ENCODE peak calls at places on chromosomes 5 and 9, in ten cellular contexts. One of them, this sample, is unnamed. For H3K9me3, the result is how much of the 10 kb centered on the place peaks cover.

GRCh38 chr9:23822331-23823169 is 3.5 kb downstream of the ELAVL2 start:
- DNase-seq in cardiac muscle cell: no peak
- DNase-seq in Peyer's patch: no peak
- DNase-seq in GM23248: no peak
- DNase-seq in aorta: no peak
- DNase-seq in lung: no peak
- DNase-seq in colonic mucosa: no peak
- DNase-seq in lower lobe of right lung: no peak
- DNase-seq in AG04450: no peak
- DNase-seq in esophagus squamous epithelium: no peak
- DNase-seq in this sample: no peak

GRCh38 chr9:99259231-99259918 is 37.3 kb downstream of the SEC61B start:
- DNase-seq in cardiac muscle cell: peak
- DNase-seq in Peyer's patch: peak
- DNase-seq in GM23248: peak
- DNase-seq in aorta: peak
- DNase-seq in lung: peak
- DNase-seq in colonic mucosa: peak
- DNase-seq in lower lobe of right lung: peak
- DNase-seq in AG04450: no peak
- DNase-seq in esophagus squamous epithelium: no peak
- DNase-seq in this sample: peak

GRCh38 chr9:4297151-4297794 is 2.6 kb downstream of the GLIS3 start:
- DNase-seq in cardiac muscle cell: peak
- DNase-seq in Peyer's patch: peak
- DNase-seq in GM23248: peak
- DNase-seq in aorta: peak
- DNase-seq in lung: peak
- DNase-seq in colonic mucosa: peak
- DNase-seq in lower lobe of right lung: peak
- DNase-seq in AG04450: no peak
- DNase-seq in esophagus squamous epithelium: peak
- DNase-seq in this sample: no peak

GRCh38 chr9:98117984-98118639 is 910 bp downstream of the TRIM14 start:
- DNase-seq in cardiac muscle cell: no peak
- DNase-seq in Peyer's patch: peak
- DNase-seq in GM23248: peak
- DNase-seq in aorta: no peak
- DNase-seq in lung: no peak
- DNase-seq in colonic mucosa: peak
- DNase-seq in lower lobe of right lung: no peak
- DNase-seq in AG04450: no peak
- DNase-seq in esophagus squamous epithelium: no peak
- DNase-seq in this sample: no peak

GRCh38 chr9:108854641-108855528 is 901 bp downstream of the ACTL7B start:
- DNase-seq in cardiac muscle cell: no peak
- DNase-seq in Peyer's patch: no peak
- DNase-seq in GM23248: no peak
- DNase-seq in aorta: no peak
- DNase-seq in lung: no peak
- DNase-seq in colonic mucosa: no peak
- DNase-seq in lower lobe of right lung: no peak
- DNase-seq in AG04450: no peak
- DNase-seq in esophagus squamous epithelium: no peak
- DNase-seq in this sample: no peak

GRCh38 chr5:160516696-160517530 is 95.3 kb downstream of the PTTG1 start:
- DNase-seq in cardiac muscle cell: peak
- DNase-seq in Peyer's patch: no peak
- DNase-seq in GM23248: no peak
- DNase-seq in aorta: no peak
- DNase-seq in lung: no peak
- DNase-seq in colonic mucosa: no peak
- DNase-seq in lower lobe of right lung: no peak
- DNase-seq in AG04450: no peak
- DNase-seq in esophagus squamous epithelium: no peak
- DNase-seq in this sample: no peak

GRCh38 chr9:73869261-73869660 is 627.9 kb upstream of the RORB start:
- DNase-seq in cardiac muscle cell: no peak
- DNase-seq in Peyer's patch: peak
- DNase-seq in GM23248: peak
- DNase-seq in aorta: peak
- DNase-seq in lung: no peak
- DNase-seq in colonic mucosa: no peak
- DNase-seq in lower lobe of right lung: no peak
- DNase-seq in AG04450: no peak
- DNase-seq in esophagus squamous epithelium: no peak
- DNase-seq in this sample: no peak

GRCh38 chr5:76953551-76954382 is 922 bp downstream of the CRHBP start:
- DNase-seq in cardiac muscle cell: peak
- DNase-seq in Peyer's patch: no peak
- DNase-seq in GM23248: peak
- DNase-seq in aorta: no peak
- DNase-seq in lung: no peak
- DNase-seq in colonic mucosa: no peak
- DNase-seq in lower lobe of right lung: no peak
- DNase-seq in AG04450: no peak
- DNase-seq in esophagus squamous epithelium: no peak
- DNase-seq in this sample: no peak

GRCh38 chr5:96680759-96681158 is 18.6 kb downstream of the CAST start:
- DNase-seq in cardiac muscle cell: no peak
- DNase-seq in Peyer's patch: no peak
- DNase-seq in GM23248: no peak
- DNase-seq in aorta: peak
- DNase-seq in lung: no peak
- DNase-seq in colonic mucosa: no peak
- DNase-seq in lower lobe of right lung: no peak
- DNase-seq in AG04450: no peak
- DNase-seq in esophagus squamous epithelium: no peak
- DNase-seq in this sample: no peak

GRCh38 chr9:137685035-137685885 is 66.5 kb downstream of the EHMT1 start:
- DNase-seq in cardiac muscle cell: no peak
- DNase-seq in Peyer's patch: no peak
- DNase-seq in GM23248: peak
- DNase-seq in aorta: no peak
- DNase-seq in lung: no peak
- DNase-seq in colonic mucosa: no peak
- DNase-seq in lower lobe of right lung: no peak
- DNase-seq in AG04450: peak
- DNase-seq in esophagus squamous epithelium: no peak
- DNase-seq in this sample: no peak

GRCh38 chr9:75903785-75904360 is 13.4 kb downstream of the PCSK5 start:
- DNase-seq in cardiac muscle cell: no peak
- DNase-seq in Peyer's patch: peak
- DNase-seq in GM23248: peak
- DNase-seq in aorta: no peak
- DNase-seq in lung: no peak
- DNase-seq in colonic mucosa: no peak
- DNase-seq in lower lobe of right lung: no peak
- DNase-seq in AG04450: no peak
- DNase-seq in esophagus squamous epithelium: no peak
- DNase-seq in this sample: no peak

GRCh38 chr9:32581512-32582143 is 8.7 kb upstream of the NDUFB6 start:
- DNase-seq in cardiac muscle cell: peak
- DNase-seq in Peyer's patch: peak
- DNase-seq in GM23248: peak
- DNase-seq in aorta: no peak
- DNase-seq in lung: no peak
- DNase-seq in colonic mucosa: peak
- DNase-seq in lower lobe of right lung: no peak
- DNase-seq in AG04450: peak
- DNase-seq in esophagus squamous epithelium: no peak
- DNase-seq in this sample: no peak

GRCh38 chr9:108664309-108665255 is 191.2 kb downstream of the ACTL7B start:
- DNase-seq in cardiac muscle cell: no peak
- DNase-seq in Peyer's patch: no peak
- DNase-seq in GM23248: peak
- DNase-seq in aorta: no peak
- DNase-seq in lung: no peak
- DNase-seq in colonic mucosa: peak
- DNase-seq in lower lobe of right lung: no peak
- DNase-seq in AG04450: no peak
- DNase-seq in esophagus squamous epithelium: no peak
- DNase-seq in this sample: no peak

DNA sequence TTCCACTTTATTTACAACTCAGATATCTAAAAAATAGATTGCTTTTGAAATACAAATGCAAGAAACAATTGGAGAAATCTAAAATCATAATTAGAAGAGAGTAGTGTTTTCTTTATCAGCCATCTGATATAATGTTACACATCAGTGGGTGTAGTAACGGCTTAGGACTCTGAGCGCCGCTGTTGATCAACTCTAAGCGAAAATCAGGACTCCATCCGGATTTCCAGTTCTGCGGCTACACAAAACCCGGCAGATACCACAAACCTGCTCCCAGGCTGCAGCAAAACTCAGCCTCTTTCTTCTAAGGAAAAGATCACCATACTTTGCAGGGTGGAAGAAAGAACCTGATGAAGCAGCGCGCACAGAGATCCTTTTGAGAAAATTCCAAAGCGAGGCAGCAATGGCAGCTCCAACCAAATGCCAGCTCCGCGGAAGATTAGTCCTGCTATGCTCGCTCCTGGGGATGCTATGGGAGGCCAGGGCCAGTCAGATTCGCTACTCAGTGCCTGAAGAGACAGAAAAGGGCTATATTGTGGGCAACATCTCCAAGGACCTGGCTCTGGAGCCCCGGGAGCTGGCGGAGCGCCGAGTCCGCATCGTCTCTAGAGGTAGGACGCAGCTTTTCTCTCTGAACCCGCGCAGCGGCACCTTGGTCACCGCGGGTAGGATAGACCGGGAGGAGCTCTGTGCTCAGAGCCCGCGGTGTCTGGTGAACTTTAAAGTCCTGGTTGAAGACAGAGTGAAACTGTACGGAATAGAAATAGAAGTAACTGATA is at the start of gene PCDHGA9:
- DNase-seq in cardiac muscle cell: no peak
- DNase-seq in Peyer's patch: no peak
- DNase-seq in GM23248: peak
- DNase-seq in aorta: no peak
- DNase-seq in lung: no peak
- DNase-seq in colonic mucosa: no peak
- DNase-seq in lower lobe of right lung: no peak
- DNase-seq in AG04450: no peak
- DNase-seq in esophagus squamous epithelium: no peak
- DNase-seq in this sample: no peak
- H3K9me3 ChIP-seq in cardiac muscle cell: under half
- H3K9me3 ChIP-seq in Peyer's patch: half or more
- H3K9me3 ChIP-seq in GM23248: under half
- H3K9me3 ChIP-seq in aorta: under half
- H3K9me3 ChIP-seq in lung: under half
- H3K9me3 ChIP-seq in colonic mucosa: under half
- H3K9me3 ChIP-seq in lower lobe of right lung: under half
- H3K9me3 ChIP-seq in AG04450: half or more
- H3K9me3 ChIP-seq in esophagus squamous epithelium: half or more
- H3K9me3 ChIP-seq in this sample: under half

GRCh38 chr5:4896328-4896727 is 243.8 kb upstream of the ADAMTS16 start:
- DNase-seq in cardiac muscle cell: no peak
- DNase-seq in Peyer's patch: no peak
- DNase-seq in GM23248: no peak
- DNase-seq in aorta: no peak
- DNase-seq in lung: no peak
- DNase-seq in colonic mucosa: no peak
- DNase-seq in lower lobe of right lung: no peak
- DNase-seq in AG04450: no peak
- DNase-seq in esophagus squamous epithelium: no peak
- DNase-seq in this sample: no peak

GRCh38 chr5:4893063-4893744 is 246.9 kb upstream of the ADAMTS16 start:
- DNase-seq in cardiac muscle cell: no peak
- DNase-seq in Peyer's patch: no peak
- DNase-seq in GM23248: no peak
- DNase-seq in aorta: no peak
- DNase-seq in lung: no peak
- DNase-seq in colonic mucosa: no peak
- DNase-seq in lower lobe of right lung: no peak
- DNase-seq in AG04450: no peak
- DNase-seq in esophagus squamous epithelium: no peak
- DNase-seq in this sample: no peak
- H3K9me3 ChIP-seq in cardiac muscle cell: under half
- H3K9me3 ChIP-seq in Peyer's patch: under half
- H3K9me3 ChIP-seq in GM23248: under half
- H3K9me3 ChIP-seq in aorta: under half
- H3K9me3 ChIP-seq in lung: under half
- H3K9me3 ChIP-seq in colonic mucosa: under half
- H3K9me3 ChIP-seq in lower lobe of right lung: under half
- H3K9me3 ChIP-seq in AG04450: under half
- H3K9me3 ChIP-seq in esophagus squamous epithelium: under half
- H3K9me3 ChIP-seq in this sample: under half

DNA sequence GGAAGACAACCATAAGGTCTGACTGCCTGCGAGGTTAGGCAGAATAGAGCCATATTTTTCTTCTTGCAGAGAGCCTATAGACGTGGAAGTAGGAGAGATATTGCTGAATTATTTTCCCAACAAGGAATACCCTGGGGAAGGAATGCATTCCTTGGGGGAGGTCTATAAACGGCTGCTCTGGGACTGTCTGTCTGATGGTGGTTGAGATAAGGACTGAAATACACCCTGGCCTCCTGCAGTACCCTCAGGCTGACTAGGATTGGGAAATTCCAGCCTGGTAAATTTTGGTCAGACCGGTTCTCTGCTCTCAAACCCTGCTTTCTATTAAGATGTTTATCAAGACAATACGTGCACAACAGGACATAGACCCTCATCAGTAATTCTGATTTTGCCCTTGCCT is 617.5 kb upstream of the GRIN3A start:
- DNase-seq in cardiac muscle cell: no peak
- DNase-seq in Peyer's patch: no peak
- DNase-seq in GM23248: no peak
- DNase-seq in aorta: no peak
- DNase-seq in lung: no peak
- DNase-seq in colonic mucosa: no peak
- DNase-seq in lower lobe of right lung: no peak
- DNase-seq in AG04450: no peak
- DNase-seq in esophagus squamous epithelium: no peak
- DNase-seq in this sample: no peak
- H3K9me3 ChIP-seq in cardiac muscle cell: under half
- H3K9me3 ChIP-seq in Peyer's patch: under half
- H3K9me3 ChIP-seq in GM23248: under half
- H3K9me3 ChIP-seq in aorta: under half
- H3K9me3 ChIP-seq in lung: under half
- H3K9me3 ChIP-seq in colonic mucosa: under half
- H3K9me3 ChIP-seq in lower lobe of right lung: under half
- H3K9me3 ChIP-seq in AG04450: under half
- H3K9me3 ChIP-seq in esophagus squamous epithelium: under half
- H3K9me3 ChIP-seq in this sample: under half

DNA sequence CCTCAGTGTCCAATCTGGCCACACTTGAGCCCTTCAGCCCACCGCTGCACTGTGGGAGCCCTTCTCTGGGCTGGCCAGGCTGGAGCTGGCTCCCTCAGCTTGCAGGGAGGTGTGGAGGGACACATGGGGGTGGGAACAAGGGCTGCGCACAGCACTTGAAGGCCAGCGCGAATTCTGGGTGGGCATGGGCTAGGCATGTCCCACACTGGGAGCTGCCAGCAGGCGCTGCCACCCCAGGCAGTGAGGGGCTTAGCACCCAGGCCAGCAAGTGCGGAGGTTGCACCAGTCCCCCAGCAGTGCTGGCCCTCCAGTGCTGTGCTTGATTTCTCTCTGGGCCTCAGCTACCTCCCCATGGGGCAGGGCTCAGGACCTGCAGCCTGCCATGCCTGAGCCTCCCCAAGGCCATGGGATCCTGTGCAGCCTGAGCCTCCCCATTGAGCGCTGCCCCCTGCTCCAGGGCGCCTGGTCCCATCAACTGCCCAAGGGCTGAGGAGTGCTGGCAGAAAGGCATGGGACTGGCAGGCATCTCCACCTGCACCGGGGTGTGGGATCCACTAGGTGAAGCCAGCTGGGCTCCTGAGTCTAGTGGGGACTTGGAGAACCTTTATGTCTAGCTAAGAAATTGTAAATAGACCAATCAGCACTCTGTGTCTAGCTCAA is 148.2 kb downstream of the EMB start:
- DNase-seq in cardiac muscle cell: no peak
- DNase-seq in Peyer's patch: no peak
- DNase-seq in GM23248: no peak
- DNase-seq in aorta: peak
- DNase-seq in lung: no peak
- DNase-seq in colonic mucosa: no peak
- DNase-seq in lower lobe of right lung: no peak
- DNase-seq in AG04450: no peak
- DNase-seq in esophagus squamous epithelium: no peak
- DNase-seq in this sample: no peak
- H3K9me3 ChIP-seq in cardiac muscle cell: under half
- H3K9me3 ChIP-seq in Peyer's patch: under half
- H3K9me3 ChIP-seq in GM23248: under half
- H3K9me3 ChIP-seq in aorta: under half
- H3K9me3 ChIP-seq in lung: under half
- H3K9me3 ChIP-seq in colonic mucosa: under half
- H3K9me3 ChIP-seq in lower lobe of right lung: under half
- H3K9me3 ChIP-seq in AG04450: under half
- H3K9me3 ChIP-seq in esophagus squamous epithelium: under half
- H3K9me3 ChIP-seq in this sample: under half

This sample was measured in T-helper 17 cell.